ENCODE peak calls at places on chromosomes 7 and 10, in four cellular contexts. V, U, F and Y are unnamed samples.

GRCh38 chr10:101066146-101066889 is 4.5 kb downstream of the KAZALD1 start:
- DNase-seq in V (no peak), U (peak), F (peak), Y (peak)

GRCh38 chr10:99999319-100000108 is 10.2 kb downstream of the DNMBP start:
- DNase-seq in V (no peak), U (no peak), F (no peak), Y (no peak)

GRCh38 chr7:91325731-91326130 is 61.5 kb downstream of the FZD1 start:
- DNase-seq in V (no peak), U (no peak), F (no peak), Y (no peak)

GRCh38 chr10:131858583-131859340 is 42.0 kb upstream of the PPP2R2D start:
- DNase-seq in V (no peak), U (no peak), F (no peak), Y (no peak)

GRCh38 chr7:131723926-131724325 is 167.5 kb upstream of the PODXL start:
- DNase-seq in V (no peak), U (no peak), F (peak), Y (peak)

GRCh38 chr10:70990661-70991060 is 102.3 kb upstream of the PCBD1 start:
- DNase-seq in V (no peak), U (no peak), F (no peak), Y (no peak)

GRCh38 chr10:60663850-60664249 is 114.4 kb upstream of the CDK1 start:
- DNase-seq in V (no peak), U (peak), F (no peak), Y (peak)

GRCh38 chr10:59872892-59873463 is 33.4 kb downstream of the CCDC6 start:
- DNase-seq in V (no peak), U (peak), F (no peak), Y (peak)

GRCh38 chr10:114635797-114636550 is 22.1 kb downstream of the ABLIM1 start:
- DNase-seq in V (no peak), U (no peak), F (no peak), Y (no peak)

GRCh38 chr7:142334806-142335205 is 76.9 kb upstream of the PRSS58 start:
- DNase-seq in V (no peak), U (no peak), F (no peak), Y (no peak)

GRCh38 chr10:46234026-46234425 is 52.8 kb upstream of the ANTXRL start:
- DNase-seq in V (no peak), U (no peak), F (no peak), Y (no peak)

GRCh38 chr7:105323366-105323765 is 65.4 kb downstream of the SRPK2 start:
- DNase-seq in V (no peak), U (no peak), F (no peak), Y (no peak)

GRCh38 chr7:68218461-68218860 is 1221.8 kb downstream of the TYW1 start:
- DNase-seq in V (no peak), U (no peak), F (no peak), Y (no peak)

GRCh38 chr10:111539246-111539645 is 462.4 kb downstream of the ADRA2A start:
- DNase-seq in V (no peak), U (no peak), F (no peak), Y (no peak)

GRCh38 chr7:66206116-66206908 is 1.2 kb downstream of the TPST1 start:
- DNase-seq in V (no peak), U (no peak), F (no peak), Y (no peak)

GRCh38 chr7:45597286-45597984 is 23.3 kb downstream of the ADCY1 start:
- DNase-seq in V (no peak), U (no peak), F (no peak), Y (no peak)

GRCh38 chr10:81872206-81872605 is 2.8 kb upstream of the NRG3 start:
- DNase-seq in V (no peak), U (no peak), F (no peak), Y (no peak)

GRCh38 chr7:104024632-104025031 is 35.2 kb upstream of the RELN start:
- DNase-seq in V (no peak), U (no peak), F (no peak), Y (peak)

GRCh38 chr7:46747222-46747621 is 826.1 kb upstream of the IGFBP3 start:
- DNase-seq in V (no peak), U (no peak), F (no peak), Y (no peak)

GRCh38 chr10:29239569-29240472 is 49.0 kb upstream of the LYZL1 start:
- DNase-seq in V (no peak), U (peak), F (peak), Y (peak)

GRCh38 chr10:29240991-29241660 is 47.7 kb upstream of the LYZL1 start:
- DNase-seq in V (no peak), U (no peak), F (no peak), Y (no peak)

GRCh38 chr10:29238531-29239080 is 50.3 kb upstream of the LYZL1 start:
- DNase-seq in V (no peak), U (no peak), F (no peak), Y (peak)

GRCh38 chr10:29241925-29242324 is 46.9 kb upstream of the LYZL1 start:
- DNase-seq in V (no peak), U (no peak), F (no peak), Y (no peak)

GRCh38 chr10:29237786-29238185 is 51.1 kb upstream of the LYZL1 start:
- DNase-seq in V (no peak), U (no peak), F (no peak), Y (no peak)
- TF ChIP-seq ESRRA in V (no peak), U (no peak), F (no peak), Y (no peak)

DNA sequence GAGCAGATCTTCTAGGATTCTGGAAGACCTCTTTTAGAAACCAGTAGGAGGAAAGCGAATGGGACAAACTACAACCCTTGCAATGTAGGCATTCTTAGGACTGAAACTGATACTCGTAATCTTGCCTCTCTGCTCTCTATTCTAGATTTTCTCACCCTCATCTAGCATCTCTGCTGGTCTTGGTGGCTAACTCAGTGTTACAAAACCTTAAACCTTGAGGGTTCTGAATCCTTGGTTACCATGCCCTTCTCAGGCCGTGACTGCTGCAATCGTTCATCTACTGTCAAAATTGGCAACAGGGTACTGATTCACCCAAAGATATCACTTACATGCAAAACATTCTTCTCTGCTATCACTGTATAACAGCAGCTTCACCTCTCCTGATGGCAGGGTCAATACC is 55.2 kb downstream of the SAMD9 start:
- DNase-seq in V (no peak), U (no peak), F (no peak), Y (no peak)
- TF ChIP-seq CHD2 in V (no peak), U (no peak), F (no peak), Y (no peak)

GRCh38 chr7:157168571-157168970 is 29.8 kb downstream of the UBE3C start:
- DNase-seq in V (no peak), U (no peak), F (no peak), Y (no peak)
- TF ChIP-seq ESRRA in V (no peak), U (no peak), F (no peak), Y (no peak)

DNA sequence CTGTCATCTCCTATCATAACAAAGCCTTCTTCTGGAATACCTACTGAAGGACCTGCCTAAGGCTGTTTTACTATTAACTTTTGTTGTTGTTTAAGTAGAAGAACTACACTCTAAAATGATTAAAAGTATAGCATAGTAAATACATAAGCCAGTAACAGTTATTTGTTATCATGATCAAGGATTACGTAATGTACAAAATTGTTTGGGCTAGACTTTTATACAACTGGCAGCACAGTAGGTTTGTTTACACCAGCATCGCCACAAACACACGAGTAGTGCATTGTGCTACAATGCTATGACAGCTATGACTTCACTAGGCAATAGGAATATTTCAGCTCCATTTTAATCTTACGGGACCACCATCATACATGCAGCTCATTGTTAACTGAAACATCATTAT is 169.1 kb downstream of the LRRN3 start:
- DNase-seq in V (no peak), U (no peak), F (no peak), Y (no peak)
- TF ChIP-seq CHD2 in V (no peak), U (no peak), F (no peak), Y (no peak)

DNA sequence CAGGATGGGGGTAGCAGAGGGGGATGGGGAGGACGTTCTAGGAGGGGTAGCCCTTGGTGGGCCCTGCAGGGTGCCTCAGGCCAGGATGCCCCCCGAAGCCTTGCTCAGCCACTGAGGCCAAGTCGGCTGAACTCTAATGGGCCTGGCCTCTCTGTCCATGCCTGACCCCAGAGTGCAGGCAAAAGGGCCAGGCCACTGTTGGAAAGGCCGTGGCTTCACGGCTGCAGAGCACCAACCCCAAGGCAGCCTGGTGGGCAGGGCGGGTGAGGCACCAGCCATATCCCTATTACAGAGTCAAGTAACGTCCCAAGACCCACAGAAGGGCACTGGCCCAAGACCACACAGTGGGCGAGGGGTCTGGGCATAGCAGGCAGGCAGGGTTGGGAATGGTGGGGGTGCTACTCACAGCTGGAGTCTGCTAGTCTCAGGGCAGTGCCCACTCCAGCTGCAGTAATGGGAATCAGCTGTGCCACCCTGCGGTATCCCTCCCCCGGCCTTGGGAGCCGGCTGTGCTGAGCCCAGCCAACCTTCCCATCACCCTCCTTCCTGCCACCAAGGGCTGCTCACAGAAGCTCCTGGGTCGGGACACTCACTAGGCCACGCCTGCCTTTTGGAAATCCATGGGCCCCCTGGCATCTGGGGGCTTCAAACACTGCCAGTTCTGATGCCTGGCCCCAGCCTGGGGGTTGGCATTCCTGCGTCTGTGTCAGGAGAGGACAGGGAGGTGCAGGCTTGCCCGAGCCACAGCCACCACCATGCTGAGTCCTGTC is 4.0 kb upstream of the LFNG start:
- DNase-seq in V (no peak), U (no peak), F (no peak), Y (no peak)
- TF ChIP-seq ESRRA in V (no peak), U (no peak), F (no peak), Y (no peak)

GRCh38 chr7:69780377-69780776 is 182.1 kb downstream of the AUTS2 start:
- DNase-seq in V (no peak), U (no peak), F (no peak), Y (no peak)

GRCh38 chr7:69776611-69777010 is 178.3 kb downstream of the AUTS2 start:
- DNase-seq in V (no peak), U (no peak), F (no peak), Y (no peak)

GRCh38 chr7:69778138-69778537 is 179.9 kb downstream of the AUTS2 start:
- DNase-seq in V (no peak), U (no peak), F (no peak), Y (no peak)

GRCh38 chr7:69782917-69783684 is 184.8 kb downstream of the AUTS2 start:
- DNase-seq in V (no peak), U (no peak), F (no peak), Y (no peak)

DNA sequence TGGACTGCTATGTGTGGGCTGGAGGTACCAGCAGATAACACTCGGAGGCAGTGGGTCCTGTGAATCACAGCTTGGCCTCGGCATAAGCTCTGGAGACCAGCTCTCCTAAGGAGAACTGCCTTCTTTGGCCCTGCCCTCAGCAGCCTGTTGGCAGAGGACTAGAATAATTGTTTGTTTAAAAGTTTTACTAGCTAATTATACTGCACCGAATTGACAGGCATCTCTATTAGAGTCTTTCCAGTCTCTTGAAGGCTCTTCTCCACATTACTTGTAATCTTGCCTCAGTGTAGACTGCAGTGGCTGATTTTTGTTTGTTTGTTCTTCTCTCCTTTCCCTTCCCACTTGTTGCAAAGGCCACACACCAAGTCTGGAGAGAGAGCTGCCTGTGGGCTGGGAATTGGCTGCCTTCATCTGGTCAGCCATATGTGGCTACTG is 183.2 kb downstream of the AUTS2 start:
- DNase-seq in V (no peak), U (no peak), F (no peak), Y (no peak)
- TF ChIP-seq CHD2 in V (no peak), U (no peak), F (no peak), Y (no peak)

GRCh38 chr10:33134011-33134751 is 176.2 kb upstream of the ITGB1 start:
- DNase-seq in V (peak), U (no peak), F (peak), Y (peak)
- TF ChIP-seq ESRRA in V (no peak), U (no peak), F (no peak), Y (no peak)

GRCh38 chr7:108145401-108145800 is 15.2 kb upstream of the LAMB4 start:
- DNase-seq in V (no peak), U (no peak), F (no peak), Y (no peak)
- TF ChIP-seq CHD2 in V (no peak), U (no peak), F (no peak), Y (no peak)